ENCODE peak calls at places on chromosomes 5 and 9, in seven cellular contexts. P, Y, J, G, Q, H and A are unnamed samples.

GRCh38 chr5:84602371-84602771 is 217.7 kb upstream of the EDIL3 start:
- DNase-seq in P (no peak), Y (no peak), J (no peak), G (no peak), Q (no peak), H (no peak), A (no peak)

GRCh38 chr5:135565691-135566421 is 12.9 kb downstream of the CXCL14 start:
- DNase-seq in P (peak; percentile 49), Y (peak; percentile 3), J (peak; percentile 50), G (peak; percentile 69), Q (peak; percentile 19), H (peak; percentile 75), A (peak; percentile 70)

GRCh38 chr9:112086627-112087026 is 88.5 kb downstream of the SUSD1 start:
- DNase-seq in P (peak; percentile 35), Y (no peak), J (no peak), G (no peak), Q (no peak), H (peak; percentile 44), A (peak; percentile 49)

GRCh38 chr5:96189028-96189826 is 227.6 kb upstream of the ELL2 start:
- DNase-seq in P (no peak), Y (no peak), J (no peak), G (no peak), Q (no peak), H (no peak), A (no peak)

GRCh38 chr5:5318426-5319205 is 103.9 kb upstream of the ICE1 start:
- DNase-seq in P (no peak), Y (no peak), J (no peak), G (no peak), Q (no peak), H (no peak), A (peak; percentile 24)

GRCh38 chr9:113479150-113479761 is 15.7 kb downstream of the RGS3 start:
- DNase-seq in P (no peak), Y (no peak), J (no peak), G (no peak), Q (no peak), H (peak; percentile 51), A (no peak)

GRCh38 chr5:22968386-22968785 is 115.2 kb upstream of the CDH12 start:
- DNase-seq in P (no peak), Y (no peak), J (no peak), G (no peak), Q (no peak), H (no peak), A (no peak)

GRCh38 chr5:91223886-91224285 is 159.2 kb downstream of the ARRDC3 start:
- DNase-seq in P (no peak), Y (no peak), J (no peak), G (no peak), Q (no peak), H (no peak), A (peak; percentile 6)

GRCh38 chr5:112232651-112233050 is 186.4 kb downstream of the EPB41L4A start:
- DNase-seq in P (no peak), Y (no peak), J (no peak), G (no peak), Q (no peak), H (no peak), A (no peak)

GRCh38 chr9:134413890-134414731 is 87.9 kb downstream of the RXRA start:
- DNase-seq in P (peak; percentile 95), Y (peak; percentile 100), J (peak; percentile 50), G (no peak), Q (no peak), H (no peak), A (peak; percentile 97)

GRCh38 chr9:70479880-70480291 is 65.4 kb upstream of the KLF9 start:
- DNase-seq in P (peak; percentile 37), Y (peak; percentile 65), J (no peak), G (no peak), Q (no peak), H (peak; percentile 20), A (peak; percentile 41)

GRCh38 chr5:135493406-135494180 is 41.4 kb upstream of the TIFAB start:
- DNase-seq in P (peak; percentile 85), Y (no peak), J (peak; percentile 31), G (no peak), Q (peak; percentile 66), H (peak; percentile 54), A (no peak)

GRCh38 chr5:96288166-96288844 is 144.7 kb downstream of the PCSK1 start:
- DNase-seq in P (no peak), Y (no peak), J (no peak), G (no peak), Q (no peak), H (no peak), A (no peak)

GRCh38 chr5:32174011-32174866 is at the start of gene GOLPH3:
- DNase-seq in P (peak; percentile 74), Y (peak; percentile 96), J (peak; percentile 61), G (peak; percentile 87), Q (peak; percentile 68), H (peak; percentile 97), A (peak; percentile 97)

GRCh38 chr9:137031904-137032639 is at the start of gene FUT7:
- DNase-seq in P (no peak), Y (no peak), J (no peak), G (no peak), Q (no peak), H (no peak), A (no peak)

GRCh38 chr5:88690619-88691560 is 192.1 kb downstream of the MEF2C start:
- DNase-seq in P (peak; percentile 56), Y (peak; percentile 44), J (peak; percentile 44), G (no peak), Q (no peak), H (peak; percentile 89), A (peak; percentile 84)

GRCh38 chr5:153352685-153353219 is 137.7 kb upstream of the GRIA1 start:
- DNase-seq in P (peak; percentile 14), Y (peak; percentile 62), J (no peak), G (no peak), Q (no peak), H (no peak), A (peak; percentile 26)